ENCODE peak calls at places on chromosomes 1 and 21, in six cellular contexts. O is IMR-90, T is H1, N is neuronal stem cell, G is H9, P is mesenchymal stem cell. F is an unnamed sample.

GRCh38 chr1:67648582-67649326 is 36.2 kb upstream of the GADD45A start:
- DNase-seq in O (no peak), T (no peak), N (no peak), G (peak; percentile 41), P (no peak), F (no peak)

GRCh38 chr1:66562561-66562960 is 28.6 kb downstream of the SGIP1 start:
- DNase-seq in O (no peak), T (no peak), N (no peak), G (no peak), P (no peak), F (peak; percentile 56)

GRCh38 chr1:170660874-170661645 is 2.9 kb upstream of the PRRX1 start:
- DNase-seq in O (peak; percentile 33), T (no peak), N (no peak), G (peak; percentile 42), P (peak; percentile 32), F (no peak)

GRCh38 chr1:55428944-55429931 is 214.1 kb upstream of the USP24 start:
- DNase-seq in O (peak; percentile 100), T (peak; percentile 51), N (no peak), G (peak; percentile 38), P (peak; percentile 97), F (peak; percentile 97)

GRCh38 chr1:38738207-38738606 is 121.4 kb downstream of the RRAGC start:
- DNase-seq in O (no peak), T (no peak), N (no peak), G (no peak), P (no peak), F (no peak)

GRCh38 chr1:167551359-167551758 is 2.2 kb downstream of the CREG1 start:
- DNase-seq in O (no peak), T (no peak), N (no peak), G (no peak), P (no peak), F (no peak)

GRCh38 chr1:229696385-229696784 is 70.3 kb downstream of the URB2 start:
- DNase-seq in O (no peak), T (no peak), N (no peak), G (peak; percentile 72), P (no peak), F (no peak)

GRCh38 chr1:64499966-64500365 is 30.0 kb downstream of the CACHD1 start:
- DNase-seq in O (no peak), T (no peak), N (no peak), G (peak; percentile 66), P (no peak), F (peak; percentile 58)

GRCh38 chr1:53349968-53350852 is 22.3 kb upstream of the LRP8 start:
- DNase-seq in O (no peak), T (no peak), N (no peak), G (peak; percentile 32), P (no peak), F (no peak)

GRCh38 chr1:6859415-6860343 is 74.4 kb downstream of the CAMTA1 start:
- DNase-seq in O (peak; percentile 99), T (no peak), N (no peak), G (no peak), P (peak; percentile 90), F (peak; percentile 98)

GRCh38 chr21:37562920-37563640 is 196.5 kb downstream of the DYRK1A start:
- DNase-seq in O (no peak), T (no peak), N (no peak), G (no peak), P (no peak), F (peak; percentile 13)

GRCh38 chr1:163875214-163875926 is 553.6 kb downstream of the NUF2 start:
- DNase-seq in O (peak; percentile 22), T (no peak), N (no peak), G (no peak), P (peak; percentile 53), F (no peak)

GRCh38 chr21:44696572-44696971 is 400 bp upstream of the KRTAP10-12 start:
- DNase-seq in O (no peak), T (no peak), N (no peak), G (no peak), P (no peak), F (no peak)

GRCh38 chr1:36994294-36994693 is 40.0 kb downstream of the GRIK3 start:
- DNase-seq in O (no peak), T (no peak), N (no peak), G (no peak), P (no peak), F (no peak)

GRCh38 chr1:232575524-232576040 is 54.4 kb downstream of the SIPA1L2 start:
- DNase-seq in O (peak; percentile 56), T (no peak), N (no peak), G (no peak), P (no peak), F (no peak)

GRCh38 chr1:112589766-112590165 is 29.2 kb downstream of the ST7L start:
- DNase-seq in O (no peak), T (no peak), N (no peak), G (no peak), P (no peak), F (no peak)

GRCh38 chr1:110056776-110057175 is 13.7 kb downstream of the ALX3 start:
- DNase-seq in O (peak; percentile 73), T (no peak), N (no peak), G (no peak), P (no peak), F (no peak)

GRCh38 chr1:172089768-172090510 is 248.6 kb downstream of the DNM3 start:
- DNase-seq in O (peak; percentile 40), T (peak; percentile 57), N (peak; percentile 14), G (peak; percentile 69), P (peak; percentile 51), F (peak; percentile 38)

GRCh38 chr1:203491664-203492485 is 2.1 kb upstream of the OPTC start:
- DNase-seq in O (no peak), T (no peak), N (no peak), G (no peak), P (no peak), F (no peak)

GRCh38 chr1:84550826-84551225 is 23.4 kb downstream of the CTBS start:
- DNase-seq in O (no peak), T (no peak), N (no peak), G (no peak), P (no peak), F (no peak)

GRCh38 chr1:101314244-101314643 is 77.4 kb downstream of the S1PR1 start:
- DNase-seq in O (peak; percentile 62), T (no peak), N (no peak), G (no peak), P (peak; percentile 44), F (peak; percentile 8)

GRCh38 chr1:245160288-245160687 is 5.5 kb downstream of the KIF26B start:
- DNase-seq in O (no peak), T (no peak), N (no peak), G (no peak), P (no peak), F (peak; percentile 43)

GRCh38 chr1:204408074-204408507 is 3.5 kb downstream of the PPP1R15B start:
- DNase-seq in O (peak; percentile 74), T (no peak), N (no peak), G (no peak), P (peak; percentile 70), F (no peak)

GRCh38 chr1:180594723-180595122 is 36.0 kb downstream of the OVAAL start:
- DNase-seq in O (no peak), T (no peak), N (no peak), G (no peak), P (no peak), F (no peak)

DNA sequence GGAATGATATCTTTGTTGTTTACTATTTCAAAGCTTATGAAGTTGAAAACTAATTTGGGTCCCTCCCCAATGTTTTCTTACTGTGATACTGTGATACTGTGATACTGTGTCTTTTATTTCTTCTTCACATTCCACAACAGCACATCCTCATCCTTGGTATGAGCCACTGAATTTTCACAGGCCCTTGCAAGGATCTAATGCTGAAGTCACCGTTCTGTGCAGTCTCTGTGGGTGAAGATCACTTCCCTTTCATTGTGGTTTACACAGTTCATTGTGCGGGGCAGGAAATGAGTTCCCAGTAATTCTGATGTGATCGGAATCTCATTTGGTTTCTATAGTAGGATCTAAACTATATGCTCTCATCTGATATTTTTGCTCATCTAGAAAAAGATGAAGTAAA is 32.1 kb upstream of the PAXBP1 start:
- DNase-seq in O (peak; percentile 30), T (no peak), N (no peak), G (no peak), P (no peak), F (no peak)
- H4K91ac ChIP-seq in O (no peak overlapping the region), T (no peak overlapping the region), N (no peak overlapping the region), G (no peak overlapping the region), P (no peak overlapping the region), F (no peak overlapping the region)

DNA sequence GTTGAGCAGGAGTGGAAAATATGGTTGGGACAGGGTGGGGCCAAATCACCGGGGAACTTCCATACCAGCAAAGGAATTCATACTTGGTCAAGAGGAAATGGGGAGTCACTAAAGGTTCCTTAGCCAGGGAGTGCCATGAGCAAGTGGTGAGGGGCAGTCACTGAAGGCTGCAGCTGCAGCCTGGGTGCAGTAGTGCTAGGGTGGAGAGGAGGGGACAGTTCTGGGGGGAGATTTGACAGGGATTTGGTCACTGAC is 8.3 kb downstream of the NECTIN4 start:
- DNase-seq in O (no peak), T (no peak), N (no peak), G (no peak), P (no peak), F (no peak)
- H2AK5ac ChIP-seq in O (no peak overlapping the region), T (no peak overlapping the region), N (no peak overlapping the region), G (no peak overlapping the region), P (no peak overlapping the region), F (peak overlapping the region; percentile 63)

GRCh38 chr1:116169898-116170297 is 58.7 kb downstream of the MAB21L3 start:
- DNase-seq in O (no peak), T (no peak), N (no peak), G (no peak), P (no peak), F (peak; percentile 49)

GRCh38 chr1:116168277-116169032 is 57.3 kb downstream of the MAB21L3 start:
- DNase-seq in O (peak; percentile 23), T (peak; percentile 36), N (peak; percentile 66), G (peak; percentile 76), P (peak; percentile 54), F (peak; percentile 82)

GRCh38 chr1:116166655-116167054 is 55.5 kb downstream of the MAB21L3 start:
- DNase-seq in O (no peak), T (no peak), N (no peak), G (no peak), P (no peak), F (no peak)

GRCh38 chr1:116166011-116166571 is 54.9 kb downstream of the MAB21L3 start:
- DNase-seq in O (no peak), T (no peak), N (no peak), G (no peak), P (no peak), F (no peak)

GRCh38 chr1:116167625-116168276 is 56.6 kb downstream of the MAB21L3 start:
- DNase-seq in O (no peak), T (no peak), N (no peak), G (peak; percentile 50), P (peak; percentile 47), F (no peak)
- H3K4ac ChIP-seq in O (no peak overlapping the region), T (no peak overlapping the region), N (no peak overlapping the region), G (no peak overlapping the region), P (no peak overlapping the region), F (peak overlapping the region; percentile 19)

GRCh38 chr21:31479222-31479621 is 135.2 kb upstream of the TIAM1 start:
- DNase-seq in O (no peak), T (no peak), N (no peak), G (no peak), P (no peak), F (no peak)

GRCh38 chr21:31471865-31472264 is 127.8 kb upstream of the TIAM1 start:
- DNase-seq in O (no peak), T (no peak), N (no peak), G (no peak), P (no peak), F (no peak)

GRCh38 chr21:31476551-31477120 is 132.6 kb upstream of the TIAM1 start:
- DNase-seq in O (no peak), T (no peak), N (no peak), G (no peak), P (peak; percentile 1), F (no peak)

GRCh38 chr21:31473685-31474345 is 129.8 kb upstream of the TIAM1 start:
- DNase-seq in O (no peak), T (no peak), N (no peak), G (no peak), P (no peak), F (no peak)

GRCh38 chr21:31475223-31475622 is 131.2 kb upstream of the TIAM1 start:
- DNase-seq in O (no peak), T (no peak), N (no peak), G (no peak), P (no peak), F (no peak)
- H4K91ac ChIP-seq in O (no peak overlapping the region), T (no peak overlapping the region), N (no peak overlapping the region), G (no peak overlapping the region), P (no peak overlapping the region), F (no peak overlapping the region)